ENCODE peak calls at places on chromosome 21, in six cellular contexts. G is ELR; F is GF-D8; A is T-helper 17 cell; C is A549; Y is CD8-positive, alpha-beta memory T cell. T is an unnamed sample.

GRCh38 chr21:35924714-35925301 is 135.5 kb downstream of the SETD4 start:
- DNase-seq in G (peak; percentile 77), A (no peak), C (peak; percentile 21), F (no peak), Y (no peak), T (no peak)

GRCh38 chr21:36981977-36982700 is 15.7 kb upstream of the HLCS start:
- DNase-seq in G (no peak), Y (no peak), F (no peak), A (no peak), C (no peak), T (no peak)

GRCh38 chr21:45509566-45510465 is 32.4 kb downstream of the SLC19A1 start:
- DNase-seq in G (no peak), C (no peak), A (no peak), Y (peak; percentile 47), F (no peak), T (no peak)

GRCh38 chr21:31347435-31348032 is 3.5 kb upstream of the TIAM1 start:
- DNase-seq in C (peak; percentile 42), A (no peak), F (no peak), Y (no peak), G (peak; percentile 39), T (no peak)

GRCh38 chr21:19322360-19322759 is 918.8 kb upstream of the TMPRSS15 start:
- DNase-seq in C (no peak), G (peak; percentile 0), F (no peak), A (no peak), Y (no peak), T (no peak)

GRCh38 chr21:45502006-45502345 is 40.3 kb downstream of the SLC19A1 start:
- DNase-seq in C (no peak), G (no peak), Y (peak; percentile 33), A (no peak), F (no peak), T (peak; percentile 60)

GRCh38 chr21:43345746-43346409 is 81.1 kb downstream of the SIK1 start:
- DNase-seq in A (no peak), C (peak; percentile 60), G (peak; percentile 89), Y (no peak), F (peak; percentile 19), T (no peak)

GRCh38 chr21:43818685-43819084 is 29.3 kb downstream of the RRP1 start:
- DNase-seq in C (no peak), G (no peak), F (peak; percentile 52), A (no peak), Y (no peak), T (no peak)

GRCh38 chr21:43849532-43850299 is 15.3 kb upstream of the AGPAT3 start:
- DNase-seq in F (no peak), G (no peak), C (no peak), A (no peak), Y (peak; percentile 26), T (no peak)

GRCh38 chr21:34886554-34887385 is 162.3 kb downstream of the RUNX1 start:
- DNase-seq in G (peak; percentile 52), Y (no peak), F (no peak), C (no peak), A (no peak), T (peak; percentile 68)

GRCh38 chr21:39020751-39021474 is 162.3 kb downstream of the PSMG1 start:
- DNase-seq in A (no peak), Y (no peak), F (peak; percentile 76), G (peak; percentile 86), C (peak; percentile 36), T (no peak)

GRCh38 chr21:19290328-19290727 is 886.7 kb upstream of the TMPRSS15 start:
- DNase-seq in A (no peak), F (no peak), C (no peak), G (no peak), Y (no peak), T (no peak)

GRCh38 chr21:35831230-35831629 is 229.1 kb downstream of the SETD4 start:
- DNase-seq in G (no peak), A (no peak), C (no peak), Y (no peak), F (no peak), T (no peak)

GRCh38 chr21:41100826-41101550 is 67.0 kb upstream of the BACE2 start:
- DNase-seq in C (no peak), Y (no peak), F (no peak), A (no peak), G (no peak), T (no peak)

GRCh38 chr21:30646904-30647303 is 4.2 kb downstream of the KRTAP20-3 start:
- DNase-seq in F (no peak), Y (no peak), C (no peak), G (no peak), A (no peak), T (no peak)

GRCh38 chr21:36310016-36310415 is 10.0 kb upstream of the MORC3 start:
- DNase-seq in Y (no peak), G (no peak), F (no peak), C (no peak), A (no peak), T (peak; percentile 75)

GRCh38 chr21:15967661-15968060 is 237.9 kb downstream of the USP25 start:
- DNase-seq in F (no peak), C (no peak), G (peak; percentile 70), A (no peak), Y (no peak), T (no peak)

GRCh38 chr21:41966872-41967621 is 13.2 kb upstream of the C2CD2 start:
- DNase-seq in F (no peak), G (no peak), A (no peak), C (no peak), Y (no peak), T (peak; percentile 25)

GRCh38 chr21:33427051-33427450 is 23.8 kb downstream of the IFNGR2 start:
- DNase-seq in Y (no peak), C (no peak), A (no peak), F (no peak), G (no peak), T (no peak)

GRCh38 chr21:34892196-34892595 is 156.9 kb downstream of the RUNX1 start:
- DNase-seq in F (peak; percentile 72), G (peak; percentile 31), Y (no peak), A (no peak), C (no peak), T (no peak)

GRCh38 chr21:14862794-14863720 is 201.7 kb downstream of the NRIP1 start:
- DNase-seq in G (peak; percentile 49), Y (no peak), F (no peak), A (no peak), C (no peak), T (no peak)

GRCh38 chr21:32307706-32308105 is 9.1 kb downstream of the MRAP start:
- DNase-seq in A (no peak), C (no peak), F (no peak), Y (no peak), G (no peak), T (no peak)

GRCh38 chr21:31732891-31733520 is 1.1 kb upstream of the SCAF4 start:
- DNase-seq in C (peak; percentile 9), G (peak; percentile 35), A (no peak), Y (no peak), F (peak; percentile 41), T (peak; percentile 67)

GRCh38 chr21:20882462-20883415 is 115.5 kb upstream of the NCAM2 start:
- DNase-seq in Y (no peak), C (peak; percentile 3), F (no peak), G (peak; percentile 56), A (no peak), T (no peak)

GRCh38 chr21:26788783-26789182 is 56.4 kb downstream of the ADAMTS1 start:
- DNase-seq in C (no peak), Y (no peak), G (no peak), A (no peak), F (no peak), T (no peak)

GRCh38 chr21:27372381-27372780 is 405.5 kb upstream of the ADAMTS5 start:
- DNase-seq in C (no peak), Y (no peak), A (no peak), G (no peak), F (no peak), T (no peak)

GRCh38 chr21:25171438-25171837 is 435.8 kb downstream of the MRPL39 start:
- DNase-seq in G (peak; percentile 56), A (no peak), Y (no peak), C (no peak), F (peak; percentile 99), T (no peak)

GRCh38 chr21:45289655-45290515 is 2.2 kb upstream of the POFUT2 start:
- DNase-seq in A (no peak), G (peak; percentile 58), F (no peak), Y (no peak), C (peak; percentile 42), T (peak; percentile 50)

GRCh38 chr21:46056450-46056903 is 41.4 kb upstream of the COL6A2 start:
- DNase-seq in A (no peak), F (no peak), Y (no peak), G (peak; percentile 81), C (no peak), T (peak; percentile 51)

GRCh38 chr21:26026113-26026512 is 144.5 kb downstream of the APP start:
- DNase-seq in G (no peak), F (no peak), Y (no peak), C (no peak), A (no peak), T (no peak)

GRCh38 chr21:43881283-43881682 is 16.3 kb downstream of the AGPAT3 start:
- DNase-seq in C (no peak), A (no peak), Y (no peak), G (no peak), F (no peak), T (peak; percentile 67)

GRCh38 chr21:44664691-44665090 is 2.0 kb downstream of the KRTAP12-2 start:
- DNase-seq in Y (no peak), C (no peak), F (no peak), A (no peak), G (no peak), T (peak; percentile 44)

GRCh38 chr21:45455321-45456013 is 50.5 kb downstream of the COL18A1 start:
- DNase-seq in Y (peak; percentile 26), C (no peak), A (no peak), G (no peak), F (no peak), T (no peak)

GRCh38 chr21:43369124-43369523 is 57.8 kb downstream of the SIK1 start:
- DNase-seq in A (no peak), G (peak; percentile 67), Y (no peak), C (peak; percentile 47), F (no peak), T (no peak)

GRCh38 chr21:30249936-30250335 is 32.8 kb downstream of the KRTAP24-1 start:
- DNase-seq in Y (no peak), A (no peak), C (no peak), G (no peak), F (no peak), T (no peak)

GRCh38 chr21:14057313-14057712 is 153.4 kb downstream of the LIPI start:
- DNase-seq in A (no peak), F (no peak), Y (no peak), C (no peak), G (no peak), T (no peak)

GRCh38 chr21:45847870-45848269 is 133.7 kb upstream of the COL6A1 start:
- DNase-seq in G (peak; percentile 11), A (no peak), C (no peak), F (no peak), Y (no peak), T (no peak)

GRCh38 chr21:39788383-39788782 is 43.4 kb downstream of the IGSF5 start:
- DNase-seq in G (peak; percentile 59), F (no peak), A (no peak), Y (no peak), C (peak; percentile 72), T (no peak)

T was measured in activated effector memory CD4-positive, alpha-beta T cell treated with anti-CD3 and anti-CD28 coated beads, Interleukin-2, amount 50 U/mL, for 16 hours.